ENCODE peak calls at places on chromosomes 1 and 21, in six cellular contexts. W is PC-9, C is pancreas, D is body of pancreas, R is H9, K is neural progenitor cell. H is an unnamed sample.

GRCh38 chr1:44890007-44890406 is 47.0 kb upstream of the PTCH2 start:
- DNase-seq in W (no peak), C (no peak), D (no peak), R (no peak), K (peak; percentile 36), H (no peak)

GRCh38 chr1:14296795-14297194 is 301.7 kb upstream of the KAZN start:
- DNase-seq in W (no peak), C (no peak), D (no peak), R (no peak), K (no peak), H (no peak)

GRCh38 chr1:161039154-161039545 is 386 bp upstream of the TSTD1 start:
- DNase-seq in W (no peak), C (no peak), D (no peak), R (no peak), K (no peak), H (no peak)

GRCh38 chr1:42008264-42008663 is 89.5 kb upstream of the HIVEP3 start:
- DNase-seq in W (no peak), C (no peak), D (no peak), R (no peak), K (no peak), H (no peak)

GRCh38 chr1:160813215-160813614 is 17.2 kb downstream of the LY9 start:
- DNase-seq in W (peak; percentile 50), C (no peak), D (no peak), R (no peak), K (no peak), H (no peak)

GRCh38 chr1:228368801-228369607 is 37.6 kb downstream of the TRIM11 start:
- DNase-seq in W (no peak), C (no peak), D (peak; percentile 11), R (no peak), K (no peak), H (peak; percentile 41)

GRCh38 chr21:26836546-26836945 is 8.7 kb downstream of the ADAMTS1 start:
- DNase-seq in W (no peak), C (no peak), D (no peak), R (no peak), K (no peak), H (no peak)

GRCh38 chr1:210618379-210618778 is 289.7 kb downstream of the HHAT start:
- DNase-seq in W (no peak), C (no peak), D (no peak), R (no peak), K (no peak), H (no peak)

GRCh38 chr1:75257424-75257823 is 123.2 kb downstream of the LHX8 start:
- DNase-seq in W (no peak), C (no peak), D (no peak), R (peak; percentile 71), K (peak; percentile 41), H (no peak)

GRCh38 chr1:55712148-55712547 is 497.0 kb upstream of the USP24 start:
- DNase-seq in W (no peak), C (no peak), D (no peak), R (no peak), K (no peak), H (no peak)

GRCh38 chr1:38028105-38028591 is 15.6 kb downstream of the UTP11 start:
- DNase-seq in W (no peak), C (no peak), D (no peak), R (peak; percentile 57), K (no peak), H (no peak)

GRCh38 chr1:196075621-196076020 is 532.6 kb downstream of the KCNT2 start:
- DNase-seq in W (no peak), C (no peak), D (no peak), R (no peak), K (no peak), H (no peak)

GRCh38 chr1:228903573-228904122 is 168.4 kb downstream of the RHOU start:
- DNase-seq in W (no peak), C (no peak), D (no peak), R (no peak), K (no peak), H (no peak)

GRCh38 chr1:66940968-66941367 is 16.2 kb downstream of the MIER1 start:
- DNase-seq in W (no peak), C (no peak), D (no peak), R (no peak), K (no peak), H (no peak)

GRCh38 chr1:13600762-13601483 is 17.3 kb downstream of the PDPN start:
- DNase-seq in W (no peak), C (no peak), D (no peak), R (no peak), K (no peak), H (no peak)

GRCh38 chr1:10768552-10768951 is 27.9 kb downstream of the CASZ1 start:
- DNase-seq in W (no peak), C (no peak), D (no peak), R (no peak), K (no peak), H (no peak)

GRCh38 chr1:217133958-217134856 is 411.0 kb upstream of the ESRRG start:
- DNase-seq in W (no peak), C (no peak), D (peak; percentile 16), R (peak; percentile 41), K (peak; percentile 57), H (no peak)

GRCh38 chr1:156504062-156504813 is 3.7 kb upstream of the MEF2D start:
- DNase-seq in W (no peak), C (no peak), D (no peak), R (no peak), K (no peak), H (no peak)

GRCh38 chr1:243421784-243422183 is 165.9 kb downstream of the SDCCAG8 start:
- DNase-seq in W (peak; percentile 43), C (no peak), D (no peak), R (peak; percentile 40), K (peak; percentile 36), H (no peak)

GRCh38 chr1:11931845-11932244 is 2.7 kb upstream of the PLOD1 start:
- DNase-seq in W (no peak), C (no peak), D (no peak), R (no peak), K (no peak), H (no peak)

GRCh38 chr21:17497345-17497744 is 15.5 kb upstream of the CXADR start:
- DNase-seq in W (no peak), C (no peak), D (no peak), R (no peak), K (no peak), H (no peak)

GRCh38 chr1:55352080-55352800 is 137.1 kb upstream of the USP24 start:
- DNase-seq in W (no peak), C (no peak), D (no peak), R (no peak), K (no peak), H (no peak)

GRCh38 chr1:26693557-26694184 is 2.1 kb upstream of the ARID1A start:
- DNase-seq in W (no peak), C (no peak), D (no peak), R (no peak), K (peak; percentile 31), H (no peak)

GRCh38 chr21:42513151-42513984 is at the start of gene SLC37A1:
- DNase-seq in W (peak; percentile 33), C (peak; percentile 50), D (no peak), R (peak; percentile 65), K (peak; percentile 65), H (peak; percentile 62)

GRCh38 chr1:27296773-27297214 is 25.2 kb upstream of the TMEM222 start:
- DNase-seq in W (peak; percentile 43), C (peak; percentile 73), D (peak; percentile 68), R (peak; percentile 75), K (peak; percentile 79), H (peak; percentile 83)

GRCh38 chr21:42653492-42654061 is at the start of gene PDE9A:
- DNase-seq in W (peak; percentile 20), C (peak; percentile 61), D (peak; percentile 45), R (peak; percentile 69), K (peak; percentile 94), H (peak; percentile 49)

GRCh38 chr1:3779265-3779911 is 6.8 kb downstream of the SMIM1 start:
- DNase-seq in W (no peak), C (no peak), D (no peak), R (peak; percentile 30), K (no peak), H (peak; percentile 28)

GRCh38 chr1:203638914-203639313 is 12.3 kb downstream of the ATP2B4 start:
- DNase-seq in W (no peak), C (no peak), D (no peak), R (no peak), K (no peak), H (no peak)
- TF ChIP-seq CTCF in W (no peak), C (no peak), D (no peak), R (no peak), K (no peak), H (peak; percentile 33)

GRCh38 chr1:36561365-36561731 is 78.6 kb upstream of the CSF3R start:
- DNase-seq in W (no peak), C (no peak), D (no peak), R (peak; percentile 14), K (no peak), H (no peak)
- H3K27ac ChIP-seq in W (no peak overlapping the region), C (no peak overlapping the region), D (no peak overlapping the region), R (no peak overlapping the region), K (no peak overlapping the region), H (no peak overlapping the region)

GRCh38 chr1:91303165-91303564 is 101.5 kb downstream of the HFM1 start:
- DNase-seq in W (no peak), C (no peak), D (no peak), R (no peak), K (no peak), H (no peak)

GRCh38 chr1:91308544-91308943 is 96.1 kb downstream of the HFM1 start:
- DNase-seq in W (no peak), C (no peak), D (no peak), R (no peak), K (no peak), H (no peak)

GRCh38 chr1:91311672-91312071 is 93.0 kb downstream of the HFM1 start:
- DNase-seq in W (no peak), C (no peak), D (no peak), R (no peak), K (no peak), H (no peak)

GRCh38 chr1:91307784-91308409 is 96.7 kb downstream of the HFM1 start:
- DNase-seq in W (no peak), C (no peak), D (no peak), R (no peak), K (no peak), H (no peak)
- H3K4me1 ChIP-seq in W (no peaks in the 10 kb centered on the region), C (no peaks in the 10 kb centered on the region), D (no peaks in the 10 kb centered on the region), R (no peaks in the 10 kb centered on the region), K (no peaks in the 10 kb centered on the region), H (no peaks in the 10 kb centered on the region)

GRCh38 chr1:15702722-15703550 is 18.8 kb downstream of the PLEKHM2 start:
- DNase-seq in W (peak; percentile 17), C (no peak), D (peak; percentile 47), R (peak; percentile 61), K (no peak), H (no peak)
- TF ChIP-seq CTCF in W (no peak), C (no peak), D (peak; percentile 42), R (peak; percentile 44), K (peak; percentile 11), H (peak; percentile 19)

DNA sequence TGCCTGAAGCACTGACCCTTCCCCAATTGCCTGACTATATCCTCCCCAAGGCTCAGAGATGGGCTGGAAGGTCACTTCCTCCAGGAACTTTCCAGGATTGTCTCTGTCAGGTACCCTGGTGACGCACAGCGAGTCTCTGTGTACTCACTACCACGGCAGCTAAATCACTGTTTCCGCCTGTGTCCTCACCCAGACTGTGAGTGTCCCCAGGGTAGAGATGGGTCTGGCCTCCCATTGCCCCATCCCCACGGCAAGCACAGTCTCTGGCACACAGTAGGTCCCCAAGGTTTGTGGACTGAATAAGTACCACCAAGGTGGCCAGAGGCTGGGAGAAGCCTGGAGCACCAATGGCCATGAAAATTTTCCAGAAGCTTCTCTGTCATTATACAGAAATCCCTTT is 93.8 kb upstream of the RUNX3 start:
- DNase-seq in W (no peak), C (peak; percentile 4), D (no peak), R (no peak), K (no peak), H (no peak)
- H3K27ac ChIP-seq in W (no peak overlapping the region), C (no peak overlapping the region), D (no peak overlapping the region), R (no peak overlapping the region), K (no peak overlapping the region), H (no peak overlapping the region)

GRCh38 chr1:39131940-39132339 is 72.6 kb upstream of the MACF1 start:
- DNase-seq in W (no peak), C (no peak), D (no peak), R (no peak), K (peak; percentile 13), H (no peak)
- H3K4me1 ChIP-seq in W (peaks cover 78% of the 10 kb centered on the region), C (peaks cover 31% of the 10 kb centered on the region), D (peaks cover 47% of the 10 kb centered on the region), R (peaks cover 26% of the 10 kb centered on the region), K (peaks cover 63% of the 10 kb centered on the region), H (peaks cover 82% of the 10 kb centered on the region)